ENCODE peak calls at places on chromosomes 3 and 15, in eight cellular contexts. G is T47D; U is SW 1271; A is NCI-H1694; Q is stimulated activated CD4-positive, alpha-beta T cell treated with anti-CD3 and anti-CD28 coated beads, Interleukin-4, amount 100 ng/mL, for 1 hour; E is iPS-NIHi11; L is CD4-positive, alpha-beta memory T cell; Y is body of pancreas. O is an unnamed sample.

GRCh38 chr3:7576506-7576905 is 715.6 kb downstream of the GRM7 start:
- DNase-seq in A (no peak), L (no peak), E (no peak), U (no peak), Q (no peak), G (no peak), Y (no peak), O (no peak)

GRCh38 chr3:130276203-130276803 is 69.2 kb upstream of the COL6A5 start:
- DNase-seq in A (peak; percentile 19), Y (no peak), G (peak; percentile 49), U (peak; percentile 68), L (peak; percentile 26), E (peak; percentile 67), Q (no peak), O (peak; percentile 82)

GRCh38 chr3:124859025-124859424 is 28.1 kb downstream of the ITGB5 start:
- DNase-seq in U (no peak), L (no peak), Y (no peak), Q (no peak), E (no peak), A (no peak), G (no peak), O (no peak)

GRCh38 chr3:187040637-187041361 is 98.5 kb downstream of the RPL39L start:
- DNase-seq in Y (no peak), E (no peak), G (no peak), Q (no peak), L (no peak), A (no peak), U (no peak), O (no peak)

GRCh38 chr15:78208341-78208844 is 26.0 kb downstream of the ACSBG1 start:
- DNase-seq in G (no peak), E (no peak), L (no peak), U (no peak), Q (no peak), A (no peak), Y (no peak), O (no peak)

GRCh38 chr3:49238274-49239127 is 38.5 kb downstream of the C3orf62 start:
- DNase-seq in L (no peak), Q (no peak), A (no peak), G (no peak), Y (no peak), E (no peak), U (no peak), O (no peak)

GRCh38 chr3:25573386-25574171 is 91.1 kb downstream of the TOP2B start:
- DNase-seq in Y (no peak), E (no peak), U (peak; percentile 33), A (no peak), G (no peak), L (no peak), Q (no peak), O (no peak)

GRCh38 chr15:49817100-49817499 is 196.3 kb downstream of the DTWD1 start:
- DNase-seq in L (no peak), E (no peak), U (no peak), A (no peak), Q (no peak), Y (no peak), G (no peak), O (no peak)

GRCh38 chr15:75065851-75066509 is 42.6 kb downstream of the PPCDC start:
- DNase-seq in G (no peak), A (no peak), E (no peak), U (no peak), Y (no peak), L (no peak), Q (no peak), O (no peak)

GRCh38 chr15:25680659-25680970 is 182.5 kb downstream of the ATP10A start:
- DNase-seq in A (no peak), Y (no peak), Q (no peak), L (no peak), G (no peak), U (no peak), E (no peak), O (no peak)

GRCh38 chr15:82571722-82572222 is 31.5 kb upstream of the RPS17 start:
- DNase-seq in G (no peak), Y (peak; percentile 28), E (peak; percentile 63), A (peak; percentile 54), Q (peak; percentile 2), L (no peak), U (no peak), O (peak; percentile 78)

GRCh38 chr15:29143909-29144308 is 125.7 kb downstream of the NSMCE3 start:
- DNase-seq in U (peak; percentile 4), E (no peak), Y (no peak), G (no peak), A (no peak), L (no peak), Q (no peak), O (no peak)

GRCh38 chr3:152452318-152452717 is 183.6 kb downstream of the MBNL1 start:
- DNase-seq in U (no peak), G (no peak), L (no peak), E (no peak), A (no peak), Y (no peak), Q (no peak), O (no peak)

O was measured in GM23338.